ENCODE peak calls at places on chromosomes 11 and 22, in five cellular contexts. One of them, this sample, is unnamed.

GRCh38 chr11:28343304-28344233 is 235.4 kb downstream of the METTL15 start:
- DNase-seq in A549: peak; percentile 85
- DNase-seq in SK-N-SH: no peak
- DNase-seq in HCT116: peak; percentile 45
- DNase-seq in K562: peak; percentile 23
- DNase-seq in this sample: peak; percentile 74

GRCh38 chr11:17063171-17064002 is 14.1 kb downstream of the RPS13 start:
- DNase-seq in A549: peak; percentile 57
- DNase-seq in SK-N-SH: peak; percentile 79
- DNase-seq in HCT116: peak; percentile 42
- DNase-seq in K562: peak; percentile 62
- DNase-seq in this sample: peak; percentile 66

GRCh38 chr22:45952151-45952550 is 24.8 kb downstream of the WNT7B start:
- DNase-seq in SK-N-SH: no peak
- DNase-seq in A549: no peak
- DNase-seq in HCT116: no peak
- DNase-seq in K562: no peak
- DNase-seq in this sample: no peak

GRCh38 chr11:128627666-128628342 is 40.4 kb upstream of the ETS1 start:
- DNase-seq in K562: no peak
- DNase-seq in A549: no peak
- DNase-seq in HCT116: no peak
- DNase-seq in SK-N-SH: peak; percentile 51
- DNase-seq in this sample: peak; percentile 30

GRCh38 chr11:60925685-60926267 is 1.5 kb downstream of the TMEM132A start:
- DNase-seq in SK-N-SH: peak; percentile 34
- DNase-seq in K562: no peak
- DNase-seq in A549: peak; percentile 52
- DNase-seq in HCT116: no peak
- DNase-seq in this sample: no peak

GRCh38 chr11:17810736-17811135 is 76.2 kb downstream of the KCNC1 start:
- DNase-seq in SK-N-SH: peak; percentile 54
- DNase-seq in K562: no peak
- DNase-seq in A549: no peak
- DNase-seq in HCT116: no peak
- DNase-seq in this sample: no peak

GRCh38 chr11:68749061-68749491 is 2.2 kb downstream of the TESMIN start:
- DNase-seq in HCT116: no peak
- DNase-seq in A549: no peak
- DNase-seq in K562: no peak
- DNase-seq in SK-N-SH: no peak
- DNase-seq in this sample: peak; percentile 41

GRCh38 chr11:59076876-59077571 is 9.1 kb upstream of the GLYATL1B start:
- DNase-seq in HCT116: no peak
- DNase-seq in K562: no peak
- DNase-seq in A549: no peak
- DNase-seq in SK-N-SH: no peak
- DNase-seq in this sample: peak; percentile 9

GRCh38 chr11:118167253-118167652 is 9.2 kb downstream of the SCN2B start:
- DNase-seq in A549: no peak
- DNase-seq in HCT116: no peak
- DNase-seq in K562: no peak
- DNase-seq in SK-N-SH: no peak
- DNase-seq in this sample: no peak

GRCh38 chr22:37781434-37782059 is 26.2 kb upstream of the GCAT start:
- DNase-seq in A549: peak; percentile 47
- DNase-seq in SK-N-SH: no peak
- DNase-seq in HCT116: no peak
- DNase-seq in K562: no peak
- DNase-seq in this sample: no peak

GRCh38 chr11:121035823-121036222 is 11.9 kb downstream of the TBCEL start:
- DNase-seq in HCT116: no peak
- DNase-seq in SK-N-SH: no peak
- DNase-seq in A549: no peak
- DNase-seq in K562: no peak
- DNase-seq in this sample: no peak

GRCh38 chr11:126598344-126599092 is 243.0 kb downstream of the ST3GAL4 start:
- DNase-seq in SK-N-SH: no peak
- DNase-seq in K562: no peak
- DNase-seq in HCT116: no peak
- DNase-seq in A549: no peak
- DNase-seq in this sample: no peak

GRCh38 chr11:118953265-118953664 is 2.8 kb upstream of the UPK2 start:
- DNase-seq in SK-N-SH: peak; percentile 86
- DNase-seq in K562: no peak
- DNase-seq in A549: peak; percentile 22
- DNase-seq in HCT116: no peak
- DNase-seq in this sample: peak; percentile 34

GRCh38 chr11:70742553-70743291 is 344.4 kb downstream of the CTTN start:
- DNase-seq in HCT116: no peak
- DNase-seq in A549: no peak
- DNase-seq in SK-N-SH: peak; percentile 82
- DNase-seq in K562: peak; percentile 93
- DNase-seq in this sample: no peak

GRCh38 chr11:100825610-100826009 is 138.5 kb downstream of the ARHGAP42 start:
- DNase-seq in K562: no peak
- DNase-seq in HCT116: no peak
- DNase-seq in A549: no peak
- DNase-seq in SK-N-SH: no peak
- DNase-seq in this sample: no peak
- H3K4me3 ChIP-seq in K562: no peak overlapping the region
- H3K4me3 ChIP-seq in HCT116: no peak overlapping the region
- H3K4me3 ChIP-seq in A549: no peak overlapping the region
- H3K4me3 ChIP-seq in SK-N-SH: no peak overlapping the region
- H3K4me3 ChIP-seq in this sample: no peak overlapping the region

GRCh38 chr11:115241899-115242298 is 262.3 kb downstream of the CADM1 start:
- DNase-seq in SK-N-SH: no peak
- DNase-seq in K562: no peak
- DNase-seq in HCT116: no peak
- DNase-seq in A549: no peak
- DNase-seq in this sample: no peak

GRCh38 chr11:115244314-115244713 is 259.9 kb downstream of the CADM1 start:
- DNase-seq in HCT116: no peak
- DNase-seq in A549: peak; percentile 45
- DNase-seq in K562: no peak
- DNase-seq in SK-N-SH: no peak
- DNase-seq in this sample: no peak

GRCh38 chr11:115242982-115243381 is 261.2 kb downstream of the CADM1 start:
- DNase-seq in SK-N-SH: no peak
- DNase-seq in A549: no peak
- DNase-seq in HCT116: no peak
- DNase-seq in K562: no peak
- DNase-seq in this sample: no peak

GRCh38 chr11:115247404-115247803 is 256.8 kb downstream of the CADM1 start:
- DNase-seq in HCT116: no peak
- DNase-seq in K562: no peak
- DNase-seq in A549: no peak
- DNase-seq in SK-N-SH: no peak
- DNase-seq in this sample: no peak

DNA sequence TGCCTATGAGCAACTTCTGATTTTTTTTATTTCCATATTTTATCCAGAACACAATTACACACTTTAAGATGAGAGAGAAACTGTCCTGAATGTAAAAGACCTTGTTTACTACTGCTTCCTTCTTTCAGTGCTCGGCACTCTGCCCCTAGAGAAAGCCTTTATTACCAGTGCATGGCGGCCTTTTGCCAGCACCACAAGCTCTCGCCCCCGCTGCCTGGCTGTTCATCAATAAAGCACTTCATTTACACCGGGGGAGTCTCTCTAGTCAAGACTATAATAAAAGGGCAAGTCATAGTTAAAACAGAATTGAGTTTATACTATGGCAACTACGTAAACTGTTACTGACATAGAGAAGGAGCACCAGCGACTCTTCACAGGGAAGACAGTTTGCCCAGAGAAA is 259.5 kb downstream of the CADM1 start:
- DNase-seq in HCT116: no peak
- DNase-seq in K562: no peak
- DNase-seq in A549: no peak
- DNase-seq in SK-N-SH: no peak
- DNase-seq in this sample: no peak
- TF ChIP-seq MAX in HCT116: no peak
- TF ChIP-seq MAX in K562: no peak
- TF ChIP-seq MAX in A549: no peak
- TF ChIP-seq MAX in SK-N-SH: no peak
- TF ChIP-seq MAX in this sample: no peak

DNA sequence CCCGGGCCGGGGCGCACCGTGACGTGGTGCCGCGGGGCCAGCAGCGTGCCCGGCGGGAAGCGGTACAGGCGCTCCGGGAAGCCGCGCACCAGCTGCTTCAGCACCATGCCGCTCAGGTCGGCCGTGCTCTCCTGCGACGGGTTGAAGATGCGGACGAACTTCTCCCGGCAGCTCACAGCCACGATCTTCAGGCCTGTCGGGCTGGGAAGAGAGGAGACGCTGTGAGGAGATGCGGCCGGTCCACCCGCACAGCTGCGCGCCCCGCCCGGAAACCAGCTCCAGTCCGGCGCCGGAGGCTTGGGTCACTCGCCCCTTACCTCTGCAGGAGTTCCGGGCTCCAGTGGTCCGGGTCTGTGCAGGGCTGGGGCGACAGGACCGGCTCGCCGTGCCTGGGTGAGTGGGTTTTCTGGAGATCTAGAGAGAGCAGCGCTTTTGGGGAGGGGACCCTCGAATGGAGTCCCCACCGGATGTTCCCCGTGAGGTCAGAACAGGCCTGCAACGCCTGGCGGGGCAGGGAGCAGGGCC is 4.3 kb downstream of the LMNTD2 start:
- DNase-seq in HCT116: no peak
- DNase-seq in SK-N-SH: no peak
- DNase-seq in A549: no peak
- DNase-seq in K562: no peak
- DNase-seq in this sample: no peak
- H3K4me3 ChIP-seq in HCT116: no peak overlapping the region
- H3K4me3 ChIP-seq in SK-N-SH: peak overlapping the region; percentile 53
- H3K4me3 ChIP-seq in A549: no peak overlapping the region
- H3K4me3 ChIP-seq in K562: no peak overlapping the region
- H3K4me3 ChIP-seq in this sample: no peak overlapping the region

GRCh38 chr11:86360775-86361395 is 13.8 kb upstream of the CCDC81 start:
- DNase-seq in SK-N-SH: no peak
- DNase-seq in A549: peak; percentile 61
- DNase-seq in K562: no peak
- DNase-seq in HCT116: peak; percentile 23
- DNase-seq in this sample: no peak
- TF ChIP-seq MAX in SK-N-SH: no peak
- TF ChIP-seq MAX in A549: no peak
- TF ChIP-seq MAX in K562: no peak
- TF ChIP-seq MAX in HCT116: no peak
- TF ChIP-seq MAX in this sample: no peak

This sample was measured in NB4.